ENCODE peak calls at places on chromosomes 5 and 9, in seven cellular contexts. One of them, this sample, is unnamed.

GRCh38 chr9:110842976-110843375 is 174.4 kb downstream of the MUSK start:
- DNase-seq in Calu3: no peak
- DNase-seq in fibroblast of villous mesenchyme: no peak
- DNase-seq in mammary epithelial cell: no peak
- DNase-seq in fibroblast of pulmonary artery: no peak
- DNase-seq in CD8-positive, alpha-beta T cell: no peak
- DNase-seq in GM10248: no peak
- DNase-seq in this sample: no peak

GRCh38 chr5:91293131-91293530 is 90.0 kb downstream of the ARRDC3 start:
- DNase-seq in fibroblast of pulmonary artery: no peak
- DNase-seq in fibroblast of villous mesenchyme: peak
- DNase-seq in Calu3: peak
- DNase-seq in CD8-positive, alpha-beta T cell: no peak
- DNase-seq in mammary epithelial cell: no peak
- DNase-seq in GM10248: no peak
- DNase-seq in this sample: peak

GRCh38 chr5:175718401-175719108 is 60.7 kb downstream of the HRH2 start:
- DNase-seq in CD8-positive, alpha-beta T cell: no peak
- DNase-seq in mammary epithelial cell: peak
- DNase-seq in GM10248: no peak
- DNase-seq in Calu3: peak
- DNase-seq in fibroblast of villous mesenchyme: peak
- DNase-seq in fibroblast of pulmonary artery: peak
- DNase-seq in this sample: peak

GRCh38 chr5:889075-889710 is 3.4 kb downstream of the BRD9 start:
- DNase-seq in mammary epithelial cell: no peak
- DNase-seq in fibroblast of pulmonary artery: no peak
- DNase-seq in fibroblast of villous mesenchyme: no peak
- DNase-seq in Calu3: no peak
- DNase-seq in GM10248: no peak
- DNase-seq in CD8-positive, alpha-beta T cell: no peak
- DNase-seq in this sample: no peak

GRCh38 chr5:74186351-74187315 is 453.9 kb downstream of the ENC1 start:
- DNase-seq in fibroblast of pulmonary artery: no peak
- DNase-seq in CD8-positive, alpha-beta T cell: no peak
- DNase-seq in GM10248: no peak
- DNase-seq in mammary epithelial cell: no peak
- DNase-seq in fibroblast of villous mesenchyme: no peak
- DNase-seq in Calu3: no peak
- DNase-seq in this sample: no peak

GRCh38 chr9:13278368-13279246 is 885 bp downstream of the MPDZ start:
- DNase-seq in CD8-positive, alpha-beta T cell: no peak
- DNase-seq in fibroblast of villous mesenchyme: peak
- DNase-seq in GM10248: no peak
- DNase-seq in Calu3: no peak
- DNase-seq in fibroblast of pulmonary artery: peak
- DNase-seq in mammary epithelial cell: peak
- DNase-seq in this sample: no peak

GRCh38 chr9:92483896-92484545 is 1.7 kb upstream of the ASPN start:
- DNase-seq in mammary epithelial cell: no peak
- DNase-seq in fibroblast of pulmonary artery: peak
- DNase-seq in Calu3: no peak
- DNase-seq in GM10248: no peak
- DNase-seq in fibroblast of villous mesenchyme: peak
- DNase-seq in CD8-positive, alpha-beta T cell: no peak
- DNase-seq in this sample: no peak

GRCh38 chr9:97046228-97046627 is 7.3 kb upstream of the CTSV start:
- DNase-seq in GM10248: no peak
- DNase-seq in CD8-positive, alpha-beta T cell: no peak
- DNase-seq in fibroblast of villous mesenchyme: no peak
- DNase-seq in fibroblast of pulmonary artery: no peak
- DNase-seq in mammary epithelial cell: peak
- DNase-seq in Calu3: peak
- DNase-seq in this sample: no peak

GRCh38 chr9:86078731-86079130 is 20.6 kb downstream of the GOLM1 start:
- DNase-seq in fibroblast of pulmonary artery: no peak
- DNase-seq in fibroblast of villous mesenchyme: no peak
- DNase-seq in GM10248: no peak
- DNase-seq in CD8-positive, alpha-beta T cell: no peak
- DNase-seq in Calu3: no peak
- DNase-seq in mammary epithelial cell: no peak
- DNase-seq in this sample: no peak

DNA sequence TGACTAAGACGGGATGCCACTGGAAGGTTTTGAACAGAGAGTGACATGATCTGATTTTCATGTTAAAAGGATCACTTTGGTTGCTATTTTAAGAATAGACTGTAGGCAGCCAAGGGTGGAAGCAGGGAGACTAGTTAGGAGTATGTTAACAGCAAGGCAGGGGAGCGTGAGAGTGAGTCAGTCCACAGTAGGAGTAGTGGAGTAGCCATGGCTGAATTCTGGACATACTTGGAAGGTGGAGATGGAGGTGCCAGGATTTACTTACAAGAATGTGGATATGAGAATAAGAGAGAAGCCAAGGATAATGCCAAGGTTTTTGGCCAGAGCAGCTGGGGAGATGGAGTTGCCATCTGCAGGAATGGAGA is 118.8 kb downstream of the GALNT10 start:
- DNase-seq in mammary epithelial cell: no peak
- DNase-seq in fibroblast of villous mesenchyme: no peak
- DNase-seq in fibroblast of pulmonary artery: peak
- DNase-seq in CD8-positive, alpha-beta T cell: no peak
- DNase-seq in GM10248: no peak
- DNase-seq in Calu3: no peak
- DNase-seq in this sample: no peak
- TF ChIP-seq CTCF in mammary epithelial cell: no peak
- TF ChIP-seq CTCF in fibroblast of villous mesenchyme: no peak
- TF ChIP-seq CTCF in fibroblast of pulmonary artery: no peak
- TF ChIP-seq CTCF in CD8-positive, alpha-beta T cell: no peak
- TF ChIP-seq CTCF in GM10248: no peak
- TF ChIP-seq CTCF in Calu3: no peak
- TF ChIP-seq CTCF in this sample: no peak

DNA sequence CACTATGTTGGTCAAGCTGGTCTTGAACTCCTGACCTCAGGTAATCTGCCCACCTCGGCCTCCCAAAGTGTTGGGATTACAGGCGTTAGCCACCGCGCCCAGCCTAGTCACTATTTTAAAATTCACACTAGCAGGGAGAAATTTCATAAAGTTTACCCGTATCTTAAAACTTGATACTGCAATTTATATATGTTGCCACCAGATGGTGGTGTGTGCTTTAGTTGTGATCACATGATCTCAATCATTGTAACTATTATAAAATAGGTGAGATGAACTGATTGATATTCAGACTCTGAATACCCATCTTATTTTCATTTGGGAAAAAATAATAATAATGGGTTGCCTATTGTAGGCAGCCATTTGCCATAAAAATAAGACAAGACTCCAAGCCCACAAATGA is 1330.4 kb upstream of the WWC1 start:
- DNase-seq in fibroblast of pulmonary artery: no peak
- DNase-seq in Calu3: no peak
- DNase-seq in fibroblast of villous mesenchyme: no peak
- DNase-seq in CD8-positive, alpha-beta T cell: no peak
- DNase-seq in mammary epithelial cell: no peak
- DNase-seq in GM10248: no peak
- DNase-seq in this sample: no peak
- TF ChIP-seq CTCF in fibroblast of pulmonary artery: no peak
- TF ChIP-seq CTCF in Calu3: peak
- TF ChIP-seq CTCF in fibroblast of villous mesenchyme: no peak
- TF ChIP-seq CTCF in CD8-positive, alpha-beta T cell: no peak
- TF ChIP-seq CTCF in mammary epithelial cell: peak
- TF ChIP-seq CTCF in GM10248: no peak
- TF ChIP-seq CTCF in this sample: peak

DNA sequence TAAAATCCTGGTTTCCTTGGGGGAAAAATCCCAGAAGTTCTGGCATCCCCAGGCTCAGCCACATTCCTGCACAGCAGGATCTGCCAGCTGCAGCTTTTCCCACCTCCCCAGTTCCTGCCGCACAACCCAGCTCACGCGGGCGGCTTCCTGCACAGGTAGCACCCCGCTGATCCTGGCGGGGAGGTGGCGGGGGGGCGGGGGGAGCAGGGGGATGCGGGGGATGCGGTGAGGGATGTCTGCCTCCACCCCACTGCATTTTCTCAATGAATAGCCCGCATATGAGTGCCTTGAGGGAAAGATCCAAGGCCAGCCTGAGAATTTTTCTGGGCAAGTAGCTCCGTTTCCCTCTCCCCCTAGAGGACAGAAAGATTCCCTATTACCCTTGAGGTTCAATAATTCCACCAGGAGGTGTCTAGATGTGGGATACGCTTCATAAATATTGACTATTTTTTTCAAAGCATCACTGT is 21.1 kb downstream of the GFPT2 start:
- DNase-seq in GM10248: no peak
- DNase-seq in fibroblast of pulmonary artery: peak
- DNase-seq in CD8-positive, alpha-beta T cell: no peak
- DNase-seq in mammary epithelial cell: no peak
- DNase-seq in Calu3: no peak
- DNase-seq in fibroblast of villous mesenchyme: no peak
- DNase-seq in this sample: no peak
- TF ChIP-seq CTCF in GM10248: no peak
- TF ChIP-seq CTCF in fibroblast of pulmonary artery: peak
- TF ChIP-seq CTCF in CD8-positive, alpha-beta T cell: no peak
- TF ChIP-seq CTCF in mammary epithelial cell: no peak
- TF ChIP-seq CTCF in Calu3: no peak
- TF ChIP-seq CTCF in fibroblast of villous mesenchyme: peak
- TF ChIP-seq CTCF in this sample: no peak

DNA sequence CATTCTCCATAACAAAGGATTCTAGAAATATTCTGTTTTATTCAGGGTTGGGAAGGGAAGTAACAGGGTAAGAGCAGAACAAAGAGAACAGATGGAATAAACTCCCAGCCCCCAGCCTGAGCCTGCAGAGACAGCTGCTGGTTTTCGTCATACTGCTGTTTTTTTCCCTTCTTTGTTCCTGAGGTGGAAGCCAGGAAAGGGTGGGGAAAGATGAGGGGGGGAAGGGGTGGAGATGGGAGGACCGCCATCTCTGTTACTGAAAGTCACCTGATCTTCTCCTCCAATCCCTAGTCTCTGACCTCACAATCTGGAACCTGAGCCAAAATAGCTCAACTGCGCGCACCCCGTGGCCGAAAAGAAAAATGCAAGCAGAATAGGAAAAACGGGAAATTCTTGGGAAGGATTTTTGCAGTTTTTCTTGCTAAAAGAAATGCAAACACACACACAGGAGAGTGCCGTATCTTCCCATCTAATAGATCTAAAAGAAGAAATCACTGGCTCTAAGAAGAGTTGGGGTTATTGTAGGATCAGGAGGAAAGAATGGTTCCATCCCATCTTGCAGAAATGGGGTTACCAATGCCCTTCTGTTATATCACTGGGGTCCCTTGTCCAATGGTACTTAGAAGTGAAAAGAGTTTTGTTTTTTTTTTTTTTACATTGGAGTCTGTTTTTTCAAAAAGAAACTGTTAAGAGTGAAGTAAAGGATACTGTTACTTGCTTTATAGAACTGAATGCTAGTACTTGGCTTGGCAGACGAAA is 57.9 kb downstream of the DIAPH1 start:
- DNase-seq in CD8-positive, alpha-beta T cell: no peak
- DNase-seq in mammary epithelial cell: peak
- DNase-seq in Calu3: peak
- DNase-seq in GM10248: no peak
- DNase-seq in fibroblast of villous mesenchyme: peak
- DNase-seq in fibroblast of pulmonary artery: peak
- DNase-seq in this sample: no peak
- TF ChIP-seq CTCF in CD8-positive, alpha-beta T cell: no peak
- TF ChIP-seq CTCF in mammary epithelial cell: peak
- TF ChIP-seq CTCF in Calu3: peak
- TF ChIP-seq CTCF in GM10248: peak
- TF ChIP-seq CTCF in fibroblast of villous mesenchyme: peak
- TF ChIP-seq CTCF in fibroblast of pulmonary artery: peak
- TF ChIP-seq CTCF in this sample: peak

GRCh38 chr5:173282916-173283315 is 45.3 kb downstream of the STC2 start:
- DNase-seq in CD8-positive, alpha-beta T cell: no peak
- DNase-seq in fibroblast of villous mesenchyme: no peak
- DNase-seq in Calu3: no peak
- DNase-seq in mammary epithelial cell: no peak
- DNase-seq in fibroblast of pulmonary artery: no peak
- DNase-seq in GM10248: no peak
- DNase-seq in this sample: no peak

GRCh38 chr5:173287086-173287485 is 41.1 kb downstream of the STC2 start:
- DNase-seq in CD8-positive, alpha-beta T cell: no peak
- DNase-seq in fibroblast of villous mesenchyme: no peak
- DNase-seq in GM10248: no peak
- DNase-seq in fibroblast of pulmonary artery: no peak
- DNase-seq in Calu3: no peak
- DNase-seq in mammary epithelial cell: no peak
- DNase-seq in this sample: no peak

GRCh38 chr5:173279166-173279565 is 44.2 kb upstream of the NKX2-5 start:
- DNase-seq in GM10248: no peak
- DNase-seq in CD8-positive, alpha-beta T cell: no peak
- DNase-seq in fibroblast of villous mesenchyme: no peak
- DNase-seq in fibroblast of pulmonary artery: no peak
- DNase-seq in mammary epithelial cell: no peak
- DNase-seq in Calu3: no peak
- DNase-seq in this sample: no peak

GRCh38 chr5:173281910-173282309 is 46.3 kb downstream of the STC2 start:
- DNase-seq in Calu3: peak
- DNase-seq in mammary epithelial cell: no peak
- DNase-seq in fibroblast of villous mesenchyme: no peak
- DNase-seq in CD8-positive, alpha-beta T cell: no peak
- DNase-seq in GM10248: no peak
- DNase-seq in fibroblast of pulmonary artery: peak
- DNase-seq in this sample: no peak

DNA sequence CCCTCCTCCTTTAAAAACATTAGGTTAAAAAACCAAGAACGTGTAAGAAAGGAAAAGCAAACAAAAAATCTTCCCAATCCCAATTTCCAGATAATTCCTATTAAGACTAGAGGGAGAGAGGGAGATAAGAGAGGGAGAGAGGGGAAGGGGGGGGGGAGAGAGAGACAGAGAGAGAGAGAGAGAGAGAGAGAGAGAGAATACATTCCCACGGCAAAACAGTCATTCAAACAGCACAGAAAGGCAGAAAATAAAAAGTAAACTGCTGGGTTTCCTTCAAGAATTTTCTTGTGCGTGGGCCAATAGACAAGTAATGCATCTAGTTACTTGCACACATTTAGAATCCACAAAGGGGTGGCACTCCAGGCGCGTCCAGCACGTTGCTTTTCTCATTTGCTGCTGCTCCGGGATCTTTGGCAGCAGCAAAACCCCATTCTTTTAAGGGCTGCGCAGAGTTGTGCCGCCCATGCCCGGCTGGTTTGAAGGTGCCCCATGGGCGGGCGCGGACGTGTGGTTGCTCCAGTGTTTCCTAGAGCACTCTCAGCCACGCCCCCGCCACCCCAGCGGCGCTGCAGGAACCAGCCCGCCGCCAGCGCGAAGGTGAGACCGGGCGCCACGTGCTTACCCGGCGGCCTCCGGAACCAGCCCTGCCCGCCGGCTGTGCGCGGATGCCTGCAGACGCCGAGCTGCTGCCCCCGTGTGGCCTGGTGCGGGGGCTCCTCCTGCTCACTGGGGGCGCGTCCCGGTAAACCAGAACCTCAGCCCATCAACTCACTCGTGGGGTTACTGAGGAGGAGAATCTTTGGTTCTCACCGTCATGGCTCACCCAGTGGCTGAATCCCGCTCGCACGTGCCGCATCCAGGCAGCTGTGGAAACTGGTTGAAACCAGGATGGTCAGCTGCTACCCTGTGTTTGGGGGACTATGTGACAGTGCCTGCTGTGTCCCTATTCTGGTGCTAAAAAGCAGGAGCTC is 44.6 kb downstream of the STC2 start:
- DNase-seq in CD8-positive, alpha-beta T cell: peak
- DNase-seq in GM10248: peak
- DNase-seq in fibroblast of pulmonary artery: peak
- DNase-seq in fibroblast of villous mesenchyme: peak
- DNase-seq in mammary epithelial cell: peak
- DNase-seq in Calu3: peak
- DNase-seq in this sample: no peak
- TF ChIP-seq CTCF in CD8-positive, alpha-beta T cell: peak
- TF ChIP-seq CTCF in GM10248: peak
- TF ChIP-seq CTCF in fibroblast of pulmonary artery: peak
- TF ChIP-seq CTCF in fibroblast of villous mesenchyme: peak
- TF ChIP-seq CTCF in mammary epithelial cell: peak
- TF ChIP-seq CTCF in Calu3: peak
- TF ChIP-seq CTCF in this sample: no peak

This sample was measured in DND-41.